ENCODE peak calls at places on chromosomes 6 and 20, in six cellular contexts. One of them, this sample, is unnamed.

GRCh38 chr6:142635130-142635529 is 309.8 kb downstream of the HIVEP2 start:
- DNase-seq in body of pancreas: no peak
- DNase-seq in neural progenitor cell: no peak
- DNase-seq in heart right ventricle: no peak
- DNase-seq in AG04449: no peak
- DNase-seq in fibroblast of the aortic adventitia: peak; percentile 58
- DNase-seq in this sample: peak; percentile 41

GRCh38 chr6:142301421-142302391 is at the start of gene ADGRG6:
- DNase-seq in body of pancreas: peak; percentile 37
- DNase-seq in neural progenitor cell: peak; percentile 78
- DNase-seq in heart right ventricle: peak; percentile 17
- DNase-seq in AG04449: no peak
- DNase-seq in fibroblast of the aortic adventitia: no peak
- DNase-seq in this sample: peak; percentile 42

GRCh38 chr6:31138982-31139381 is at the start of gene PSORS1C2:
- DNase-seq in body of pancreas: no peak
- DNase-seq in neural progenitor cell: no peak
- DNase-seq in heart right ventricle: no peak
- DNase-seq in AG04449: no peak
- DNase-seq in fibroblast of the aortic adventitia: no peak
- DNase-seq in this sample: no peak

GRCh38 chr20:49685809-49686208 is 27.9 kb downstream of the B4GALT5 start:
- DNase-seq in body of pancreas: no peak
- DNase-seq in neural progenitor cell: no peak
- DNase-seq in heart right ventricle: no peak
- DNase-seq in AG04449: no peak
- DNase-seq in fibroblast of the aortic adventitia: peak; percentile 84
- DNase-seq in this sample: peak; percentile 75

GRCh38 chr20:2109425-2110210 is 8.0 kb downstream of the STK35 start:
- DNase-seq in body of pancreas: peak; percentile 46
- DNase-seq in neural progenitor cell: no peak
- DNase-seq in heart right ventricle: peak; percentile 72
- DNase-seq in AG04449: no peak
- DNase-seq in fibroblast of the aortic adventitia: peak; percentile 34
- DNase-seq in this sample: no peak

GRCh38 chr6:155040946-155041345 is 45.8 kb downstream of the TIAM2 start:
- DNase-seq in body of pancreas: no peak
- DNase-seq in neural progenitor cell: no peak
- DNase-seq in heart right ventricle: no peak
- DNase-seq in AG04449: no peak
- DNase-seq in fibroblast of the aortic adventitia: no peak
- DNase-seq in this sample: no peak

GRCh38 chr6:27295301-27296079 is 16.6 kb downstream of the POM121L2 start:
- DNase-seq in body of pancreas: no peak
- DNase-seq in neural progenitor cell: peak; percentile 74
- DNase-seq in heart right ventricle: no peak
- DNase-seq in AG04449: peak; percentile 53
- DNase-seq in fibroblast of the aortic adventitia: peak; percentile 73
- DNase-seq in this sample: peak; percentile 65

GRCh38 chr6:98657764-98658163 is 176.6 kb upstream of the POU3F2 start:
- DNase-seq in body of pancreas: no peak
- DNase-seq in neural progenitor cell: peak; percentile 80
- DNase-seq in heart right ventricle: no peak
- DNase-seq in AG04449: no peak
- DNase-seq in fibroblast of the aortic adventitia: peak; percentile 25
- DNase-seq in this sample: peak; percentile 25

GRCh38 chr6:17001188-17001587 is 100.7 kb upstream of the STMND1 start:
- DNase-seq in body of pancreas: no peak
- DNase-seq in neural progenitor cell: no peak
- DNase-seq in heart right ventricle: no peak
- DNase-seq in AG04449: no peak
- DNase-seq in fibroblast of the aortic adventitia: no peak
- DNase-seq in this sample: no peak

GRCh38 chr6:40286721-40287120 is 300.4 kb downstream of the LRFN2 start:
- DNase-seq in body of pancreas: no peak
- DNase-seq in neural progenitor cell: no peak
- DNase-seq in heart right ventricle: no peak
- DNase-seq in AG04449: no peak
- DNase-seq in fibroblast of the aortic adventitia: no peak
- DNase-seq in this sample: no peak

GRCh38 chr6:44569931-44570385 is 182.5 kb downstream of the CDC5L start:
- DNase-seq in body of pancreas: peak; percentile 57
- DNase-seq in neural progenitor cell: no peak
- DNase-seq in heart right ventricle: peak; percentile 53
- DNase-seq in AG04449: no peak
- DNase-seq in fibroblast of the aortic adventitia: peak; percentile 67
- DNase-seq in this sample: peak; percentile 20

GRCh38 chr6:558959-559358 is 97.9 kb downstream of the HUS1B start:
- DNase-seq in body of pancreas: no peak
- DNase-seq in neural progenitor cell: no peak
- DNase-seq in heart right ventricle: no peak
- DNase-seq in AG04449: no peak
- DNase-seq in fibroblast of the aortic adventitia: peak; percentile 9
- DNase-seq in this sample: no peak

GRCh38 chr6:135667694-135668455 is 170.3 kb upstream of the AHI1 start:
- DNase-seq in body of pancreas: no peak
- DNase-seq in neural progenitor cell: no peak
- DNase-seq in heart right ventricle: peak; percentile 40
- DNase-seq in AG04449: no peak
- DNase-seq in fibroblast of the aortic adventitia: peak; percentile 61
- DNase-seq in this sample: peak; percentile 29

GRCh38 chr6:152697634-152698033 is at the start of gene MYCT1:
- DNase-seq in body of pancreas: no peak
- DNase-seq in neural progenitor cell: no peak
- DNase-seq in heart right ventricle: peak; percentile 46
- DNase-seq in AG04449: no peak
- DNase-seq in fibroblast of the aortic adventitia: peak; percentile 62
- DNase-seq in this sample: peak; percentile 76

GRCh38 chr6:145963216-145964068 is 716 bp downstream of the SHPRH start:
- DNase-seq in body of pancreas: peak; percentile 47
- DNase-seq in neural progenitor cell: peak; percentile 78
- DNase-seq in heart right ventricle: no peak
- DNase-seq in AG04449: no peak
- DNase-seq in fibroblast of the aortic adventitia: peak; percentile 42
- DNase-seq in this sample: peak; percentile 54

GRCh38 chr6:106163446-106163965 is 77.4 kb downstream of the PRDM1 start:
- DNase-seq in body of pancreas: peak; percentile 47
- DNase-seq in neural progenitor cell: peak; percentile 29
- DNase-seq in heart right ventricle: no peak
- DNase-seq in AG04449: no peak
- DNase-seq in fibroblast of the aortic adventitia: peak; percentile 79
- DNase-seq in this sample: peak; percentile 79

GRCh38 chr6:125547320-125547843 is 202.1 kb upstream of the HEY2 start:
- DNase-seq in body of pancreas: no peak
- DNase-seq in neural progenitor cell: no peak
- DNase-seq in heart right ventricle: no peak
- DNase-seq in AG04449: no peak
- DNase-seq in fibroblast of the aortic adventitia: no peak
- DNase-seq in this sample: no peak

GRCh38 chr6:23969344-23969743 is 156.7 kb upstream of the NRSN1 start:
- DNase-seq in body of pancreas: no peak
- DNase-seq in neural progenitor cell: no peak
- DNase-seq in heart right ventricle: no peak
- DNase-seq in AG04449: no peak
- DNase-seq in fibroblast of the aortic adventitia: no peak
- DNase-seq in this sample: no peak

GRCh38 chr6:106823732-106824351 is 150.7 kb downstream of the CD24 start:
- DNase-seq in body of pancreas: peak; percentile 65
- DNase-seq in neural progenitor cell: no peak
- DNase-seq in heart right ventricle: no peak
- DNase-seq in AG04449: no peak
- DNase-seq in fibroblast of the aortic adventitia: no peak
- DNase-seq in this sample: no peak

GRCh38 chr6:21340563-21340962 is 253.0 kb upstream of the SOX4 start:
- DNase-seq in body of pancreas: no peak
- DNase-seq in neural progenitor cell: no peak
- DNase-seq in heart right ventricle: no peak
- DNase-seq in AG04449: no peak
- DNase-seq in fibroblast of the aortic adventitia: peak; percentile 7
- DNase-seq in this sample: peak; percentile 8

GRCh38 chr20:33130553-33130952 is 37.4 kb upstream of the BPIFA2 start:
- DNase-seq in body of pancreas: no peak
- DNase-seq in neural progenitor cell: no peak
- DNase-seq in heart right ventricle: no peak
- DNase-seq in AG04449: peak; percentile 56
- DNase-seq in fibroblast of the aortic adventitia: peak; percentile 40
- DNase-seq in this sample: peak; percentile 8

GRCh38 chr6:13865132-13865531 is 50.8 kb upstream of the MCUR1 start:
- DNase-seq in body of pancreas: no peak
- DNase-seq in neural progenitor cell: no peak
- DNase-seq in heart right ventricle: no peak
- DNase-seq in AG04449: no peak
- DNase-seq in fibroblast of the aortic adventitia: no peak
- DNase-seq in this sample: no peak

GRCh38 chr6:125994659-125995488 is 8.5 kb downstream of the TRMT11 start:
- DNase-seq in body of pancreas: no peak
- DNase-seq in neural progenitor cell: no peak
- DNase-seq in heart right ventricle: no peak
- DNase-seq in AG04449: no peak
- DNase-seq in fibroblast of the aortic adventitia: peak; percentile 10
- DNase-seq in this sample: no peak

GRCh38 chr20:63101781-63102719 is 95.3 kb upstream of the BHLHE23 start:
- DNase-seq in body of pancreas: peak; percentile 14
- DNase-seq in neural progenitor cell: peak; percentile 63
- DNase-seq in heart right ventricle: no peak
- DNase-seq in AG04449: no peak
- DNase-seq in fibroblast of the aortic adventitia: peak; percentile 52
- DNase-seq in this sample: peak; percentile 54

GRCh38 chr6:169529931-169530761 is 171.7 kb downstream of the WDR27 start:
- DNase-seq in body of pancreas: peak; percentile 63
- DNase-seq in neural progenitor cell: no peak
- DNase-seq in heart right ventricle: no peak
- DNase-seq in AG04449: no peak
- DNase-seq in fibroblast of the aortic adventitia: peak; percentile 88
- DNase-seq in this sample: peak; percentile 52

GRCh38 chr6:157240059-157240959 is 83.0 kb downstream of the TMEM242 start:
- DNase-seq in body of pancreas: peak; percentile 69
- DNase-seq in neural progenitor cell: peak; percentile 55
- DNase-seq in heart right ventricle: no peak
- DNase-seq in AG04449: no peak
- DNase-seq in fibroblast of the aortic adventitia: peak; percentile 71
- DNase-seq in this sample: peak; percentile 36

GRCh38 chr6:109686566-109686965 is 4.4 kb downstream of the AK9 start:
- DNase-seq in body of pancreas: no peak
- DNase-seq in neural progenitor cell: no peak
- DNase-seq in heart right ventricle: no peak
- DNase-seq in AG04449: no peak
- DNase-seq in fibroblast of the aortic adventitia: peak; percentile 42
- DNase-seq in this sample: no peak

GRCh38 chr6:111379302-111379701 is 103.7 kb downstream of the REV3L start:
- DNase-seq in body of pancreas: no peak
- DNase-seq in neural progenitor cell: no peak
- DNase-seq in heart right ventricle: no peak
- DNase-seq in AG04449: no peak
- DNase-seq in fibroblast of the aortic adventitia: no peak
- DNase-seq in this sample: no peak

GRCh38 chr6:1322725-1323219 is 10.9 kb downstream of the FOXQ1 start:
- DNase-seq in body of pancreas: no peak
- DNase-seq in neural progenitor cell: no peak
- DNase-seq in heart right ventricle: no peak
- DNase-seq in AG04449: no peak
- DNase-seq in fibroblast of the aortic adventitia: peak; percentile 84
- DNase-seq in this sample: no peak

GRCh38 chr6:39225946-39226437 is 3.3 kb downstream of the KCNK5 start:
- DNase-seq in body of pancreas: no peak
- DNase-seq in neural progenitor cell: no peak
- DNase-seq in heart right ventricle: no peak
- DNase-seq in AG04449: no peak
- DNase-seq in fibroblast of the aortic adventitia: no peak
- DNase-seq in this sample: no peak

GRCh38 chr20:3164043-3164762 is 4.5 kb upstream of the FASTKD5 start:
- DNase-seq in body of pancreas: no peak
- DNase-seq in neural progenitor cell: no peak
- DNase-seq in heart right ventricle: no peak
- DNase-seq in AG04449: no peak
- DNase-seq in fibroblast of the aortic adventitia: no peak
- DNase-seq in this sample: no peak

GRCh38 chr20:23116301-23117089 is 30.4 kb upstream of the CD93 start:
- DNase-seq in body of pancreas: no peak
- DNase-seq in neural progenitor cell: no peak
- DNase-seq in heart right ventricle: no peak
- DNase-seq in AG04449: peak; percentile 40
- DNase-seq in fibroblast of the aortic adventitia: peak; percentile 37
- DNase-seq in this sample: peak; percentile 53
- H3K4me3 ChIP-seq in body of pancreas: no peak overlapping the region
- H3K4me3 ChIP-seq in neural progenitor cell: no peak overlapping the region
- H3K4me3 ChIP-seq in heart right ventricle: no peak overlapping the region
- H3K4me3 ChIP-seq in AG04449: no peak overlapping the region
- H3K4me3 ChIP-seq in fibroblast of the aortic adventitia: no peak overlapping the region
- H3K4me3 ChIP-seq in this sample: no peak overlapping the region

GRCh38 chr20:19482726-19483125 is 270.3 kb downstream of the SLC24A3 start:
- DNase-seq in body of pancreas: no peak
- DNase-seq in neural progenitor cell: no peak
- DNase-seq in heart right ventricle: no peak
- DNase-seq in AG04449: no peak
- DNase-seq in fibroblast of the aortic adventitia: no peak
- DNase-seq in this sample: no peak
- TF ChIP-seq CTCF in body of pancreas: no peak
- TF ChIP-seq CTCF in neural progenitor cell: no peak
- TF ChIP-seq CTCF in heart right ventricle: no peak
- TF ChIP-seq CTCF in AG04449: no peak
- TF ChIP-seq CTCF in fibroblast of the aortic adventitia: no peak
- TF ChIP-seq CTCF in this sample: no peak

DNA sequence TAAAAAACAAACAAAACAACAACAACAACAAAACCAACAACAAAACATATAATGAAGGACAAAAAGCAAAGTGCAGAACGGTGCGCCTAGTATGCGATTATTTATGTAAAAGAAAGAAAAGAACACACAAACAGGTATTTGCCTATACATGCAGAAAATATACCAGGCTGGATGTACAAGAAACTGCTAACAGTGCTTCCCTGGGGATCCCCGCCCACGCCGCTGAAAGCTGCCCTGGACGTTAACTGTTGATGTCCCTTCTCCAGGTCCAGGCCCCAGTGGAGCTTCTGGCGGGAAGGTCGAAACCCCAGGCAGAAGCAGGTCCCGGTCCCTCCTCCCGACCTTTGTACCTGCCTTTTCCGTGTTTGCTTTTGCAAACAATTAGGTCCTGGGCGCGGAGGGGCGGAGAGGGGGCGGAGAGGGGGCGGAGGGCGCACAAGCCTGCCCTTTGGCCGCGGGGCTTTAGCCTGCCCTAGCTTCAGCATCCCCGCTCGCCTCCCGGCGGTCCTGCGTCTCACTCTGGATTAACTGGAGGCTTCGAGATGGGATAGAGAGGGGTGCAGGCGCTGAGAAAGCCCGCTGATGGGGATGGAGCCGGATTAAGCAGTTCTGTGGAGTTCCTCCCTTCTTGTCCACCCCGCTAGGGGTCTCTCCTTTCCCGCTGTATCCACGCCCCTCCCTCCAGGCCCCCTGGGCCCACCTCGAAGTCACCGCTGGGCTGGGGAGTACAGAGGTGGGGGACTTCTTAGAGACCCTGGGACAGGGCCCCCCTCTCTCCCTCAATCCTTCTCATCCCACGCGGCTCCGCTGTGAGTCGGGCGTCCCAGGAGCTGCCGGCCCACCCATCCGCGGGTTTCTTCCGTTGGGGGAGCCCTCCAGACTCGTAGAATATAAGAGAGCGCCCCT is 8.2 kb upstream of the AHCY start:
- DNase-seq in body of pancreas: peak; percentile 80
- DNase-seq in neural progenitor cell: peak; percentile 83
- DNase-seq in heart right ventricle: no peak
- DNase-seq in AG04449: no peak
- DNase-seq in fibroblast of the aortic adventitia: no peak
- DNase-seq in this sample: no peak
- H3K4me3 ChIP-seq in body of pancreas: no peak overlapping the region
- H3K4me3 ChIP-seq in neural progenitor cell: peak overlapping the region; percentile 49
- H3K4me3 ChIP-seq in heart right ventricle: peak overlapping the region; percentile 18
- H3K4me3 ChIP-seq in AG04449: no peak overlapping the region
- H3K4me3 ChIP-seq in fibroblast of the aortic adventitia: no peak overlapping the region
- H3K4me3 ChIP-seq in this sample: no peak overlapping the region

GRCh38 chr6:96478695-96479094 is 42.9 kb upstream of the UFL1 start:
- DNase-seq in body of pancreas: no peak
- DNase-seq in neural progenitor cell: no peak
- DNase-seq in heart right ventricle: no peak
- DNase-seq in AG04449: no peak
- DNase-seq in fibroblast of the aortic adventitia: no peak
- DNase-seq in this sample: no peak
- TF ChIP-seq CTCF in body of pancreas: no peak
- TF ChIP-seq CTCF in neural progenitor cell: no peak
- TF ChIP-seq CTCF in heart right ventricle: no peak
- TF ChIP-seq CTCF in AG04449: no peak
- TF ChIP-seq CTCF in fibroblast of the aortic adventitia: no peak
- TF ChIP-seq CTCF in this sample: no peak